ENCODE peak calls at places on chromosomes 16 and 17, in five cellular contexts. K is A549, E is cardiac muscle cell, V is epithelial cell of esophagus, I is AG10803. D is an unnamed sample.

GRCh38 chr17:74870512-74870911 is 2.3 kb downstream of the FDXR start:
- DNase-seq in K (no peak), E (peak), V (peak), I (peak), D (no peak)

GRCh38 chr17:6556121-6557039 is at the start of gene PITPNM3:
- DNase-seq in K (no peak), E (no peak), V (peak), I (no peak), D (no peak)

GRCh38 chr16:71473891-71474290 is 11.8 kb upstream of the ZNF23 start:
- DNase-seq in K (no peak), E (no peak), V (peak), I (no peak), D (no peak)

GRCh38 chr17:66459811-66460270 is 157.4 kb downstream of the PRKCA start:
- DNase-seq in K (peak), E (peak), V (peak), I (peak), D (no peak)

GRCh38 chr17:32801641-32802040 is 75.3 kb downstream of the MYO1D start:
- DNase-seq in K (no peak), E (no peak), V (no peak), I (no peak), D (no peak)

GRCh38 chr16:81860867-81861266 is 81.8 kb downstream of the PLCG2 start:
- DNase-seq in K (no peak), E (no peak), V (no peak), I (no peak), D (no peak)

GRCh38 chr16:76193851-76194620 is 83.2 kb upstream of the CNTNAP4 start:
- DNase-seq in K (no peak), E (peak), V (peak), I (no peak), D (no peak)

GRCh38 chr16:11474617-11475291 is 112.0 kb downstream of the LITAF start:
- DNase-seq in K (no peak), E (no peak), V (peak), I (no peak), D (no peak)

GRCh38 chr17:53949473-53950090 is 126.9 kb downstream of the KIF2B start:
- DNase-seq in K (no peak), E (no peak), V (peak), I (no peak), D (no peak)

DNA sequence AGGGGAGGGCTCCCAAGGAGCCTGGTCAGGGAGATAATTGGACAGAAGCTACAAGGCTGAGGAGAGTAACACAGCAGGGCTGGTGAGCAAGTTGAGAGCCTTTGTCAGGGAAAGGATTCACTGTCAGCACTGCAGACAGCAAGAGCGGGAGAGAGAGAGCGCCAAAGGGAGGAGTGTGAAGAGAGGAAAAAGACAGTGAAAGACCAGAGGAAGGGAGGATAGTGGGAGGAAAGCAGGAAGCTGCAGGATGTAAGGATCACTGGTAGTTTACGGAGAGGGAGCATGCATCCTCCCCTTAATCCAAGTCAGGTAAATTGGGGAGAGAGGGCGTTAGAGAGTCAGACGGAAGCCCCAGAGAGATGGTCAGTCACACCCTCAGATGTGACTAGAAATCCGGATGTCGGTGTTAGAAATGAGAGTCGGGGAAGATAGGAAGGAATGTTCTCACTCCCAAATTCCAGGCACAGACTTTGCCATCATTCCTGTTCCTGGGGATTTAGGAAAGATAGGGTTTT is 13.8 kb upstream of the SPOP start:
- DNase-seq in K (no peak), E (no peak), V (no peak), I (no peak), D (no peak)
- H3K4me3 ChIP-seq in K (no peak), E (no peak), V (no peak), I (no peak), D (no peak)

GRCh38 chr17:45715787-45716186 is 68.3 kb upstream of the CRHR1 start:
- DNase-seq in K (no peak), E (no peak), V (no peak), I (no peak), D (no peak)

GRCh38 chr17:45718791-45719190 is 65.3 kb upstream of the CRHR1 start:
- DNase-seq in K (no peak), E (no peak), V (no peak), I (no peak), D (no peak)

GRCh38 chr17:45722161-45722560 is 62.0 kb upstream of the CRHR1 start:
- DNase-seq in K (peak), E (peak), V (no peak), I (no peak), D (no peak)

GRCh38 chr17:45720386-45720785 is 63.7 kb upstream of the CRHR1 start:
- DNase-seq in K (no peak), E (no peak), V (no peak), I (no peak), D (no peak)

GRCh38 chr17:45719335-45720071 is 64.6 kb upstream of the CRHR1 start:
- DNase-seq in K (peak), E (peak), V (peak), I (peak), D (no peak)
- TF ChIP-seq CTCF in K (peak), E (peak), V (peak), I (peak), D (peak)

GRCh38 chr16:14368399-14368798 is 261.7 kb downstream of the PARN start:
- DNase-seq in K (no peak), E (no peak), V (no peak), I (no peak), D (no peak)

GRCh38 chr16:14366447-14366846 is 263.6 kb downstream of the PARN start:
- DNase-seq in K (no peak), E (no peak), V (no peak), I (no peak), D (no peak)

GRCh38 chr16:14364386-14365199 is 265.5 kb downstream of the PARN start:
- DNase-seq in K (peak), E (peak), V (peak), I (peak), D (no peak)

GRCh38 chr16:14365200-14365851 is 264.7 kb downstream of the PARN start:
- DNase-seq in K (no peak), E (no peak), V (no peak), I (peak), D (no peak)

GRCh38 chr16:14366974-14367707 is 262.9 kb downstream of the PARN start:
- DNase-seq in K (no peak), E (no peak), V (no peak), I (no peak), D (no peak)
- H3K4me3 ChIP-seq in K (no peak), E (no peak), V (no peak), I (no peak), D (no peak)

DNA sequence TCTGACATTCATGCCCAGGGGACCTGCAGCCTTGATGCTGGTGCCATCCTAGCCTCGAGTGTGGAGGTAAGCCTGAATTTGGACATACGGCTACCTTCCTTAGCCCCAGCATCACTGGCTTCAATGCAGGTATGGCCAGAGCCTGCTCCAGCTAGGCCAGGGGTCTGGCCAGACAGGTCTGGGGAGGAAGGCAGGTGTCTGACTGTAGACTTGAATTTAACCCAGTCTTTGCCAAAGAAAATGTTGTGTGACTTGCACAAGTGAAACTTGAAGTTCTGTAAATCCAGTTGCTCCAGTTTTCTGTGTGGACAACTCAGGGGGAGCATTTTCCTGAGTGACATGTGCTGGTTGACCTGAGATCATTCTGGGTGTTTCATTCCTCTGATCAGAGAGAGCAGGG is 32.8 kb downstream of the TMEM238L start:
- DNase-seq in K (no peak), E (no peak), V (no peak), I (no peak), D (no peak)
- TF ChIP-seq CTCF in K (no peak), E (no peak), V (no peak), I (no peak), D (no peak)

GRCh38 chr16:28549301-28549899 is 4.3 kb upstream of the SGF29 start:
- DNase-seq in K (peak), E (peak), V (peak), I (peak), D (no peak)

GRCh38 chr16:28546626-28547025 is 7.1 kb upstream of the SGF29 start:
- DNase-seq in K (no peak), E (no peak), V (no peak), I (no peak), D (no peak)

GRCh38 chr16:28544998-28545397 is 6.2 kb upstream of the NUPR1 start:
- DNase-seq in K (no peak), E (no peak), V (no peak), I (no peak), D (no peak)

GRCh38 chr16:28543072-28543471 is 4.3 kb upstream of the NUPR1 start:
- DNase-seq in K (no peak), E (no peak), V (peak), I (no peak), D (no peak)

GRCh38 chr16:28548306-28548802 is 5.4 kb upstream of the SGF29 start:
- DNase-seq in K (no peak), E (no peak), V (no peak), I (no peak), D (no peak)
- H3K4me3 ChIP-seq in K (no peak), E (no peak), V (no peak), I (no peak), D (no peak)

DNA sequence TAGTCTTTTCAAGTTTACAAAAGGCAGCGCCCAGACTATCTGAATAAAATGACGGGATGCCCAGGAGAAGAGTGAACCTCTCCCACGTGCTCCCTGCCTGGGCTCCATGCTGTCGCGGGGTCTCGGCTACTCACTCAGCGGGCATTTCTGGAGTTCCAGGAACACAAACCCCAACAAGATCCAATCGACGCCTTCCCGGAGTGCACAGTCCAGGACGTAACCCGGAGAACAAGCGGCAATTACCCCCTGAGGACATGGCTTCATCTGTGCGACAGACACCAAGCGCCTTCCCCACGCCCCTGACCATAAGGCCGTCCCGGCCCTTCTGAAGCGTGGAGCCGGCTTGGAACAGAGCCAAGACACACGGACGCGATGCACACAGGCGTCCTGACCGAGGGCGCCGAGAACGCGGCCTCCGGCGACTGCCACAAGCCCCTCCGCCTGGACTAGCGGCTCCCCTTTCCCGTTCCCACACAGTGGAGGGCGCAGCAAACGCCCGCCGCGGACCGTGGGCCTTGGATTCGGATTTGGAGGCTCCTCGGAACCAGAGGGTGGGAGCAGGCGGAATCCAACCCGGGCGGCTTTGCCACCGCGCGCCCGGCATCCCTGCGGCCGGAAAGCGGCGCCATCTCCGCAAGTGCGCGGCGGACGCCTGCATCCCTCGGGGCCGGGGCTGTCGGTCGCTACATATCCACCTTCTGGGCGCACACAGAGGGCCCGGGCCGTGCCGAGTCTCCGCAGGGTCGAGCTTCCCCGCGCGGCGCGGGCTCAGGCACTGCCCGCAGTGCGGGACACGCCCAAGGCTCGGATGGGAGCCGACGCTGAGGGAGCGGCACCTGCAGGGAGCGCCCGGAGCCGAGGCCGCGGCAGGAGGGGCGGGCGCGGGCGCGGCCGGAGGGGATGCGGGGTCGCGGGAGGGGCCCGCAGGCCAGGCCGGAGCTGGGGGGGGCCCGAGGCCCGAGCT is 725 bp downstream of the ABCA3 start:
- DNase-seq in K (peak), E (peak), V (peak), I (peak), D (peak)
- TF ChIP-seq CTCF in K (no peak), E (peak), V (no peak), I (no peak), D (peak)

DNA sequence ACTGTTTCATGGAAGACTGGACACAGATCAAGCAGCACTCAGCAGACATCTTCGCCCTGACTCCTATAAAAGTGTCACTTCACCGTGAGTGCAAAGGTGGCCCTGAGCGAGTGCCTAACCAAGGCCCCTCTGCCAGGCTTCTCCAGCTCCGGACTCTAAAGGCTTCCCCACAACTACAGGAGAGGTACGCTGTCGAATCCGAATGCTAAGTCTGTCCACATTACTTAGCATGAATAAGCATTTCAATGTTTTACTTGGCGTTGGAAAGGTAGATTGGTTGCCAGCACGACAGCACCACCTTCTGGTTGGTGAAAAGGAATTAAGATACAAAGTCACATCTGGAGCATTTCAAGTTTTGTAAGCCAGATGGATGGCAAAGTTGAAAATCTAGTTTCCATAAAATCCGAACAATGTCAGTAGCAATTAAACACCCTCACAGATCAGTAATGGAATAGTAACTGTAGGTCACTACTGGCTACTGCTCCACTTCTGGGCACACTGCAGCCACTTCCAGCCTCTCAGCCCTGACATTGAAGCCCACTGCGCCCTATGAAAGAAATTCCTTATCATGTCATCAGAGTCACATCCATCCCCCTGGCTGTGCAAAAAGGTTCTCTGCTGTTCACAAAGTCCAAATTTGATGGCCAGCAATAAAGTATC is 100.9 kb downstream of the PARN start:
- DNase-seq in K (peak), E (peak), V (peak), I (peak), D (peak)
- H3K4me3 ChIP-seq in K (no peak), E (no peak), V (no peak), I (peak), D (no peak)

DNA sequence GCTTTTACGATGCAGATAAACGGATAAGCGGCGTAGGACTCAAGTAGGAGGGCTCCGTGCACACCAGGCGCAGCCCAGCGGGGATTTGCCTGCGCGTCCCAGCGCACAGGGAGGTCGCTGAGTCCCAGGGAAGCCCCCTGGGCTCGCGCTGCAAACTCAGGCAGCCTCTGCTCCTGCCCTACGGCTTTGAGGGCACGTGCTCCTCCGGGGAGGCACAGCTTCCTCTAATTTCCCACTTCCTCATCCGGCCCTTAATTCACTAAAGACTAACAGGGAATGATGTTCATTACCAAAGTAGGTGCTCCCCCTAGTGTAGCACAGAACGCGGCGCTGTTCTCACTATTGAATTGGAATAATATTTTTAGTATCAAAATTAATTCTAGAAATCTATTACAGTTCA is 825.4 kb downstream of the KCNJ18 start:
- DNase-seq in K (no peak), E (no peak), V (no peak), I (no peak), D (no peak)
- TF ChIP-seq CTCF in K (peak), E (no peak), V (no peak), I (no peak), D (no peak)

D was measured in GM06990.